ENCODE peak calls at places on chromosomes 12 and 14, in four cellular contexts. One of them, this sample, is unnamed.

GRCh38 chr14:60094306-60094897 is 2.7 kb downstream of the PCNX4 start:
- DNase-seq in H1: no peak
- DNase-seq in K562: peak; percentile 77
- DNase-seq in GM12878: no peak
- DNase-seq in this sample: no peak

GRCh38 chr12:98838282-98838681 is 193.2 kb downstream of the APAF1 start:
- DNase-seq in H1: no peak
- DNase-seq in K562: no peak
- DNase-seq in GM12878: no peak
- DNase-seq in this sample: no peak

GRCh38 chr14:24634158-24634557 is at the start of gene GZMB:
- DNase-seq in H1: no peak
- DNase-seq in K562: no peak
- DNase-seq in GM12878: no peak
- DNase-seq in this sample: no peak

GRCh38 chr12:78674311-78675085 is 190.1 kb upstream of the SYT1 start:
- DNase-seq in H1: no peak
- DNase-seq in K562: no peak
- DNase-seq in GM12878: no peak
- DNase-seq in this sample: no peak

GRCh38 chr14:29682789-29683188 is 244.9 kb downstream of the PRKD1 start:
- DNase-seq in H1: no peak
- DNase-seq in K562: no peak
- DNase-seq in GM12878: no peak
- DNase-seq in this sample: no peak

GRCh38 chr12:18320036-18320617 is 58.8 kb downstream of the PIK3C2G start:
- DNase-seq in H1: no peak
- DNase-seq in K562: peak; percentile 0
- DNase-seq in GM12878: no peak
- DNase-seq in this sample: peak; percentile 47

GRCh38 chr12:77494306-77494705 is 336.4 kb upstream of the NAV3 start:
- DNase-seq in H1: no peak
- DNase-seq in K562: no peak
- DNase-seq in GM12878: no peak
- DNase-seq in this sample: no peak

GRCh38 chr12:81809113-81809777 is 50.1 kb upstream of the PPFIA2 start:
- DNase-seq in H1: no peak
- DNase-seq in K562: no peak
- DNase-seq in GM12878: no peak
- DNase-seq in this sample: no peak

GRCh38 chr14:37810094-37810801 is 214.8 kb downstream of the TTC6 start:
- DNase-seq in H1: no peak
- DNase-seq in K562: no peak
- DNase-seq in GM12878: no peak
- DNase-seq in this sample: no peak

GRCh38 chr14:105774001-105774400 is 247.6 kb downstream of the TMEM121 start:
- DNase-seq in H1: no peak
- DNase-seq in K562: no peak
- DNase-seq in GM12878: no peak
- DNase-seq in this sample: no peak

GRCh38 chr12:11689591-11690158 is 40.2 kb downstream of the ETV6 start:
- DNase-seq in H1: no peak
- DNase-seq in K562: no peak
- DNase-seq in GM12878: no peak
- DNase-seq in this sample: no peak

GRCh38 chr14:65821224-65821753 is 408.8 kb downstream of the FUT8 start:
- DNase-seq in H1: no peak
- DNase-seq in K562: no peak
- DNase-seq in GM12878: no peak
- DNase-seq in this sample: no peak

GRCh38 chr12:7989827-7990491 is 42.6 kb upstream of the FOXJ2 start:
- DNase-seq in H1: no peak
- DNase-seq in K562: peak; percentile 58
- DNase-seq in GM12878: no peak
- DNase-seq in this sample: no peak

GRCh38 chr12:95838125-95838524 is 20.6 kb upstream of the SNRPF start:
- DNase-seq in H1: no peak
- DNase-seq in K562: no peak
- DNase-seq in GM12878: no peak
- DNase-seq in this sample: no peak

GRCh38 chr14:96754845-96755184 is 42.4 kb upstream of the VRK1 start:
- DNase-seq in H1: no peak
- DNase-seq in K562: no peak
- DNase-seq in GM12878: no peak
- DNase-seq in this sample: no peak

GRCh38 chr14:39114073-39114838 is at the start of gene GEMIN2:
- DNase-seq in H1: peak; percentile 94
- DNase-seq in K562: peak; percentile 93
- DNase-seq in GM12878: peak; percentile 89
- DNase-seq in this sample: peak; percentile 88

GRCh38 chr14:105589161-105589925 is 63.0 kb downstream of the TMEM121 start:
- DNase-seq in H1: no peak
- DNase-seq in K562: no peak
- DNase-seq in GM12878: no peak
- DNase-seq in this sample: no peak

GRCh38 chr12:95204141-95204866 is 13.0 kb downstream of the FGD6 start:
- DNase-seq in H1: peak; percentile 54
- DNase-seq in K562: peak; percentile 94
- DNase-seq in GM12878: no peak
- DNase-seq in this sample: peak; percentile 96

GRCh38 chr12:30440826-30441602 is 254.7 kb downstream of the IPO8 start:
- DNase-seq in H1: no peak
- DNase-seq in K562: peak; percentile 41
- DNase-seq in GM12878: no peak
- DNase-seq in this sample: peak; percentile 43

GRCh38 chr14:71242237-71242748 is 335.0 kb downstream of the PCNX1 start:
- DNase-seq in H1: no peak
- DNase-seq in K562: no peak
- DNase-seq in GM12878: no peak
- DNase-seq in this sample: no peak

GRCh38 chr14:92860097-92860496 is 62.9 kb upstream of the CHGA start:
- DNase-seq in H1: no peak
- DNase-seq in K562: no peak
- DNase-seq in GM12878: no peak
- DNase-seq in this sample: no peak

GRCh38 chr12:45216983-45217485 is 1.1 kb downstream of the ANO6 start:
- DNase-seq in H1: no peak
- DNase-seq in K562: no peak
- DNase-seq in GM12878: no peak
- DNase-seq in this sample: no peak

GRCh38 chr12:57166971-57167371 is 19.6 kb upstream of the LRP1-AS start:
- DNase-seq in H1: no peak
- DNase-seq in K562: peak; percentile 47
- DNase-seq in GM12878: no peak
- DNase-seq in this sample: no peak

GRCh38 chr12:67370979-67371378 is 101.8 kb downstream of the CAND1 start:
- DNase-seq in H1: no peak
- DNase-seq in K562: no peak
- DNase-seq in GM12878: no peak
- DNase-seq in this sample: no peak

GRCh38 chr12:4775936-4776335 is 55.7 kb downstream of the GALNT8 start:
- DNase-seq in H1: no peak
- DNase-seq in K562: no peak
- DNase-seq in GM12878: no peak
- DNase-seq in this sample: no peak

GRCh38 chr14:94175403-94176146 is 1.5 kb downstream of the PPP4R4 start:
- DNase-seq in H1: no peak
- DNase-seq in K562: no peak
- DNase-seq in GM12878: no peak
- DNase-seq in this sample: no peak

GRCh38 chr14:68948686-68949085 is 30.4 kb downstream of the ACTN1 start:
- DNase-seq in H1: no peak
- DNase-seq in K562: no peak
- DNase-seq in GM12878: no peak
- DNase-seq in this sample: no peak

GRCh38 chr12:28110329-28110728 is 79.9 kb upstream of the CCDC91 start:
- DNase-seq in H1: no peak
- DNase-seq in K562: peak; percentile 65
- DNase-seq in GM12878: no peak
- DNase-seq in this sample: no peak

GRCh38 chr14:74358176-74358829 is 10.0 kb downstream of the VRTN start:
- DNase-seq in H1: no peak
- DNase-seq in K562: no peak
- DNase-seq in GM12878: no peak
- DNase-seq in this sample: no peak

GRCh38 chr14:22151091-22151490 is 437.9 kb downstream of the DAD1 start:
- DNase-seq in H1: no peak
- DNase-seq in K562: no peak
- DNase-seq in GM12878: no peak
- DNase-seq in this sample: no peak

GRCh38 chr14:51539571-51540037 is 112.1 kb upstream of the FRMD6 start:
- DNase-seq in H1: no peak
- DNase-seq in K562: no peak
- DNase-seq in GM12878: no peak
- DNase-seq in this sample: no peak

GRCh38 chr12:19709889-19710288 is 270.6 kb downstream of the AEBP2 start:
- DNase-seq in H1: no peak
- DNase-seq in K562: no peak
- DNase-seq in GM12878: no peak
- DNase-seq in this sample: no peak
- TF ChIP-seq MAX in H1: no peak
- TF ChIP-seq MAX in K562: no peak
- TF ChIP-seq MAX in GM12878: no peak
- TF ChIP-seq MAX in this sample: no peak

GRCh38 chr12:53743277-53744129 is 8.3 kb downstream of the CISTR start:
- DNase-seq in H1: peak; percentile 81
- DNase-seq in K562: peak; percentile 77
- DNase-seq in GM12878: no peak
- DNase-seq in this sample: no peak
- TF ChIP-seq EGR1 in H1: no peak
- TF ChIP-seq EGR1 in K562: no peak
- TF ChIP-seq EGR1 in GM12878: no peak
- TF ChIP-seq EGR1 in this sample: no peak

GRCh38 chr12:591571-592505 is 71.4 kb downstream of the NINJ2 start:
- DNase-seq in H1: no peak
- DNase-seq in K562: peak; percentile 96
- DNase-seq in GM12878: no peak
- DNase-seq in this sample: no peak
- TF ChIP-seq MAX in H1: no peak
- TF ChIP-seq MAX in K562: peak; percentile 58
- TF ChIP-seq MAX in GM12878: no peak
- TF ChIP-seq MAX in this sample: no peak

DNA sequence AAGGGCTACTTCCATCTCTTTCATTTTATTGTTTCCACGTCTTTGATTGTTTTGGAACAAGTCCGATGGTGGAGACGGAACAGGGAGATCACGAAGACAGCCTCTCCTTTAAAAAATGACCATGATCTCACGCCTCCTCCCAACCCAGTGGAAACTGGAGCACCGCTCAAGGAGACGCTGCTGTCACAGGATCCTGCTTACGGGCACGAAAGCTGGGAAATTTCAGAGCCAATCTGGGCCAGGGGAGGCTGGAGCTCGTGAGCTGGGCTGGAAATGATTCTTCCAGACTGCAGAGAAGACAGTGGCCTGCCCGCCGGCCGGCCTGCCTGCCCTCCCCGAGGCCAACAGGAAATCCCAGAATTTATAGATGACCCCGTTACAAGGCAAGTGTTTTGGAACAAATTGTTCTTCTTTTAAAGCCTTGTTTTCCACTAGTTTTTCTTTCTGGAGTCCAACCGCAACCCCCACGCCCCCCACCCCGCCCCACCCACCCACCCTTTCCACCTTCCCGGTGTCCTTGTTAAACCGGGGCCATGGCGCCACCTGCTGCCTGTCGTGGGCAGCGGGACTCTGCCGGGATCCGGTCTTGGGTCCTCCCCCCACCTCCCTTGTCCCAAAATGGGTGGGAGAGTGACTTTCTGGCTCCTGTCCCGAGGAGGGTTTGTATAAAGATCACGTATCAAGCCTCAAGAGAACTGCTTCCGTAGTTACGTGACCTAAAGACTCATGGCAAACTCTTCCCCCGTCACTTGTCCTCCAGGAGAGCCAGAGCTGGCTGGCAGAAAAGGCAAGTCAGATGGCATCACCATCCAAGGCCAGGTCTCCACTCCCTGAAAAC is 40.3 kb downstream of the MAP1LC3B2 start:
- DNase-seq in H1: peak; percentile 92
- DNase-seq in K562: peak; percentile 90
- DNase-seq in GM12878: peak; percentile 7
- DNase-seq in this sample: peak; percentile 26
- TF ChIP-seq EGR1 in H1: no peak
- TF ChIP-seq EGR1 in K562: no peak
- TF ChIP-seq EGR1 in GM12878: no peak
- TF ChIP-seq EGR1 in this sample: no peak

GRCh38 chr12:130619378-130619970 is 96.6 kb downstream of the RIMBP2 start:
- DNase-seq in H1: no peak
- DNase-seq in K562: no peak
- DNase-seq in GM12878: no peak
- DNase-seq in this sample: no peak

GRCh38 chr12:130615906-130616305 is 100.2 kb downstream of the RIMBP2 start:
- DNase-seq in H1: no peak
- DNase-seq in K562: no peak
- DNase-seq in GM12878: no peak
- DNase-seq in this sample: no peak

GRCh38 chr12:130620281-130620680 is 95.8 kb downstream of the RIMBP2 start:
- DNase-seq in H1: no peak
- DNase-seq in K562: no peak
- DNase-seq in GM12878: no peak
- DNase-seq in this sample: no peak

GRCh38 chr12:130613831-130614230 is 102.3 kb downstream of the RIMBP2 start:
- DNase-seq in H1: no peak
- DNase-seq in K562: no peak
- DNase-seq in GM12878: no peak
- DNase-seq in this sample: no peak

GRCh38 chr12:130617219-130617618 is 98.9 kb downstream of the RIMBP2 start:
- DNase-seq in H1: no peak
- DNase-seq in K562: no peak
- DNase-seq in GM12878: no peak
- DNase-seq in this sample: no peak
- TF ChIP-seq MAX in H1: no peak
- TF ChIP-seq MAX in K562: no peak
- TF ChIP-seq MAX in GM12878: no peak
- TF ChIP-seq MAX in this sample: no peak

GRCh38 chr12:69066420-69067373 is 133.7 kb upstream of the CPM start:
- DNase-seq in H1: no peak
- DNase-seq in K562: no peak
- DNase-seq in GM12878: no peak
- DNase-seq in this sample: no peak

GRCh38 chr12:69065804-69066203 is 132.8 kb upstream of the CPM start:
- DNase-seq in H1: no peak
- DNase-seq in K562: no peak
- DNase-seq in GM12878: no peak
- DNase-seq in this sample: no peak

GRCh38 chr12:69069479-69069878 is 136.5 kb upstream of the CPM start:
- DNase-seq in H1: no peak
- DNase-seq in K562: no peak
- DNase-seq in GM12878: no peak
- DNase-seq in this sample: no peak

GRCh38 chr12:69068431-69068830 is 135.5 kb upstream of the CPM start:
- DNase-seq in H1: no peak
- DNase-seq in K562: no peak
- DNase-seq in GM12878: no peak
- DNase-seq in this sample: peak; percentile 87

GRCh38 chr12:69067713-69068112 is 134.7 kb upstream of the CPM start:
- DNase-seq in H1: no peak
- DNase-seq in K562: no peak
- DNase-seq in GM12878: no peak
- DNase-seq in this sample: no peak
- TF ChIP-seq EGR1 in H1: no peak
- TF ChIP-seq EGR1 in K562: no peak
- TF ChIP-seq EGR1 in GM12878: no peak
- TF ChIP-seq EGR1 in this sample: no peak